ENCODE peak calls at places on chromosomes 3 and 15, in eight cellular contexts. Q is left lung, L is heart right ventricle, B is dorsolateral prefrontal cortex, D is testis, K is cardiac muscle cell, N is brain microvascular endothelial cell, V is astrocyte. W is an unnamed sample.
A peak's percentile ranks its signal among the peaks of the same experiment; 100 is the strongest.

GRCh38 chr3:56048333-56048732 is 419.9 kb downstream of the ERC2 start:
- DNase-seq in L (no peak), Q (no peak), K (no peak), V (no peak), D (no peak), B (no peak), N (no peak), W (no peak)

GRCh38 chr15:90765489-90765888 is 48.3 kb downstream of the BLM start:
- DNase-seq in D (no peak), N (no peak), B (no peak), L (no peak), K (no peak), V (no peak), Q (no peak), W (no peak)

GRCh38 chr15:64568765-64569164 is 108.4 kb downstream of the ZNF609 start:
- DNase-seq in B (no peak), K (no peak), Q (no peak), D (no peak), V (no peak), L (no peak), N (no peak), W (no peak)

GRCh38 chr15:89799925-89800500 is 14.6 kb downstream of the ANPEP start:
- DNase-seq in V (no peak), K (no peak), Q (peak; percentile 3), B (no peak), D (no peak), L (no peak), N (no peak), W (no peak)

GRCh38 chr3:126849768-126850167 is 133.1 kb upstream of the PLXNA1 start:
- DNase-seq in D (no peak), B (no peak), N (no peak), L (no peak), K (no peak), Q (no peak), V (no peak), W (no peak)

GRCh38 chr3:1583044-1583443 is 490.2 kb downstream of the CNTN6 start:
- DNase-seq in Q (peak; percentile 69), D (no peak), K (no peak), V (no peak), N (no peak), B (no peak), L (no peak), W (no peak)

GRCh38 chr3:179425075-179425474 is 26.2 kb downstream of the GNB4 start:
- DNase-seq in D (no peak), K (no peak), N (no peak), B (peak; percentile 41), V (no peak), L (no peak), Q (no peak), W (no peak)

GRCh38 chr15:57784081-57784488 is 77.6 kb downstream of the POLR2M start:
- DNase-seq in K (no peak), D (no peak), V (no peak), B (no peak), N (peak; percentile 37), Q (no peak), L (peak; percentile 62), W (peak; percentile 29)

GRCh38 chr3:168581718-168582332 is 486.1 kb upstream of the GOLIM4 start:
- DNase-seq in N (no peak), K (no peak), L (no peak), V (no peak), Q (no peak), B (no peak), D (no peak), W (no peak)

GRCh38 chr3:161310649-161311423 is 60.5 kb downstream of the SPTSSB start:
- DNase-seq in N (no peak), B (no peak), L (no peak), K (no peak), Q (no peak), V (no peak), D (no peak), W (no peak)

GRCh38 chr15:67065531-67066005 is at the start of gene SMAD3:
- DNase-seq in V (peak; percentile 93), Q (peak; percentile 95), L (peak; percentile 91), N (peak; percentile 92), B (peak; percentile 48), K (peak; percentile 93), D (peak; percentile 91), W (peak; percentile 77)

GRCh38 chr15:69926011-69926410 is 171.7 kb downstream of the TLE3 start:
- DNase-seq in L (no peak), K (no peak), N (peak; percentile 36), D (no peak), V (peak; percentile 41), Q (no peak), B (no peak), W (no peak)

GRCh38 chr3:134776518-134776917 is 18.5 kb upstream of the EPHB1 start:
- DNase-seq in D (no peak), B (no peak), N (no peak), L (no peak), Q (no peak), V (no peak), K (no peak), W (no peak)

GRCh38 chr3:12159227-12159601 is 502 bp upstream of the TIMP4 start:
- DNase-seq in V (no peak), K (no peak), N (peak; percentile 23), D (no peak), B (no peak), Q (no peak), L (no peak), W (no peak)

GRCh38 chr15:39622660-39623549 is 42.0 kb downstream of the THBS1 start:
- DNase-seq in N (no peak), K (no peak), V (no peak), L (no peak), Q (no peak), B (no peak), D (no peak), W (no peak)

GRCh38 chr3:79846148-79846933 is 78.5 kb upstream of the ROBO1 start:
- DNase-seq in K (peak; percentile 18), V (no peak), Q (no peak), B (no peak), L (no peak), D (peak; percentile 19), N (no peak), W (no peak)

GRCh38 chr3:123352134-123352554 is 96.7 kb downstream of the ADCY5 start:
- DNase-seq in Q (no peak), L (peak; percentile 68), N (no peak), K (no peak), D (no peak), B (no peak), V (no peak), W (no peak)

GRCh38 chr3:108037770-108038169 is 53.1 kb downstream of the CD47 start:
- DNase-seq in B (no peak), N (no peak), D (no peak), L (no peak), V (no peak), K (peak; percentile 34), Q (no peak), W (no peak)

GRCh38 chr3:173066044-173066679 is 74.9 kb downstream of the SPATA16 start:
- DNase-seq in K (no peak), B (no peak), L (peak; percentile 12), N (peak; percentile 11), Q (no peak), V (peak; percentile 87), D (no peak), W (peak; percentile 9)

DNA sequence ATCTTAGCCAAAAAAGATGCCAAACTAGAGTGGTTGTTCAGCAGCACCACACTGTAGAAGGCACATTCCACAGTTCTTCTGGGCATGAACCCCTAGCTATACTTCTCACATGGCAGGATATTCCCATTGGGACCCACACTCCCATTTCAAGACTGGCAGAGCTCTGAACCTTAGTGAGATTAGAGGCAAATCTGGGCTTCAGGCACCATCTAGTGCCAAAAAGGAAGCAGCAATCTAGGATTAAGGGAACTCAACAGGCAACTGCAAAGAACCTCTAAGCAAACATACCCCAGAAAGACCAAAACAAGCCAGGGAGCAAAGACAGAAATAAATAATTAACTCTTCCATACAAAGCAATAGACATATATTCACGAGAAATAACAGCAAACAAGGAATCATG is 66.2 kb downstream of the TAFA4 start:
- DNase-seq in N (no peak), K (no peak), L (no peak), B (no peak), D (peak; percentile 15), V (no peak), Q (no peak), W (peak; percentile 3)
- TF ChIP-seq CTCF in N (no peak), K (no peak), L (no peak), B (no peak), D (no peak), V (no peak), Q (no peak), W (no peak)

GRCh38 chr3:125367403-125368230 is 7.5 kb downstream of the ZNF148 start:
- DNase-seq in K (no peak), Q (no peak), B (no peak), N (no peak), D (no peak), L (no peak), V (peak; percentile 65), W (no peak)
- H3K4me3 ChIP-seq in K (no peak overlapping the region), Q (no peak overlapping the region), B (no peak overlapping the region), N (no peak overlapping the region), D (no peak overlapping the region), L (no peak overlapping the region), V (no peak overlapping the region), W (no peak overlapping the region)

DNA sequence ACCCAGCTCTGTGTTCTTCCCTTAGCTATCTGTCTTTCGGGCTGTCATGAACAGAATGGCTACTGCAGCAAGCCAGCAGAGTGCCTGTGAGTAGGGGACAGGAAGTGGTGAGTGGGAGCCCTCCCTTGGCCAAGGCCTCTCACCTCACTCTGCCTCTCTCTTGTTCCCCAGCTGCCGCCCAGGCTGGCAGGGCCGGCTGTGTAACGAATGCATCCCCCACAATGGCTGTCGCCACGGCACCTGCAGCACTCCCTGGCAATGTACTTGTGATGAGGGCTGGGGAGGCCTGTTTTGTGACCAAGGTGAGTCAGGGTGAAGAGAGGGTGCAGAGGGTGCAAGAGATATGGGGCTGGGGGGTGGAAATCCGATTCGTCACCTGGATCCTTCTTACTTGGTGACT is 3.0 kb downstream of the DLL4 start:
- DNase-seq in V (no peak), B (no peak), L (no peak), D (no peak), Q (no peak), K (no peak), N (no peak), W (no peak)
- H3K27me3 ChIP-seq in V (peaks cover 36% of the 10 kb centered on the region), B (peaks cover 52% of the 10 kb centered on the region), L (peaks cover 5% of the 10 kb centered on the region), D (no peaks in the 10 kb centered on the region), Q (peaks cover 57% of the 10 kb centered on the region), K (peaks cover 84% of the 10 kb centered on the region), N (peaks cover 22% of the 10 kb centered on the region), W (peaks cover 21% of the 10 kb centered on the region)

GRCh38 chr3:85821130-85821756 is 862.5 kb downstream of the CADM2 start:
- DNase-seq in L (no peak), N (peak; percentile 4), K (peak; percentile 62), B (no peak), D (peak; percentile 60), Q (no peak), V (no peak), W (peak; percentile 38)
- TF ChIP-seq CTCF in L (peak; percentile 43), N (peak; percentile 82), K (no peak), B (peak; percentile 60), D (peak; percentile 35), Q (peak; percentile 32), V (peak; percentile 53), W (peak; percentile 78)

GRCh38 chr3:71380096-71380495 is 203.4 kb downstream of the FOXP1 start:
- DNase-seq in Q (no peak), L (peak; percentile 21), N (no peak), K (no peak), V (peak; percentile 39), B (no peak), D (no peak), W (no peak)
- H3K4me3 ChIP-seq in Q (no peak overlapping the region), L (no peak overlapping the region), N (no peak overlapping the region), K (no peak overlapping the region), V (no peak overlapping the region), B (no peak overlapping the region), D (no peak overlapping the region), W (no peak overlapping the region)

GRCh38 chr15:76324066-76324465 is 12.5 kb upstream of the ISL2 start:
- DNase-seq in L (no peak), D (no peak), Q (no peak), K (no peak), N (no peak), V (no peak), B (no peak), W (no peak)
- H3K27me3 ChIP-seq in L (no peaks in the 10 kb centered on the region), D (no peaks in the 10 kb centered on the region), Q (peaks cover 87% of the 10 kb centered on the region), K (peaks cover 18% of the 10 kb centered on the region), N (peaks cover 10% of the 10 kb centered on the region), V (peaks cover 56% of the 10 kb centered on the region), B (peaks cover 5% of the 10 kb centered on the region), W (peaks cover 1% of the 10 kb centered on the region)

W was measured in bronchial epithelial cell.